ENCODE peak calls at places on chromosomes 6 and 20, in nine cellular contexts. One of them, this sample, is unnamed.
A peak's percentile ranks its signal among the peaks of the same experiment; 100 is the strongest.

GRCh38 chr6:141033101-141033500 is 1099.6 kb upstream of the GJE1 start:
- DNase-seq in psoas muscle: no peak
- DNase-seq in endodermal cell: no peak
- DNase-seq in AG04449: no peak
- DNase-seq in H7: no peak
- DNase-seq in stimulated activated CD8-positive, alpha-beta memory T cell treated with anti-CD3 and anti-CD28 coated beads, Interleukin-15, amount 100 ng/mL, for 24 hours: no peak
- DNase-seq in ACHN: no peak
- DNase-seq in left ventricle myocardium inferior: no peak
- DNase-seq in CD4-positive, alpha-beta memory T cell: no peak
- DNase-seq in this sample: no peak

GRCh38 chr6:2989332-2990178 is 10.1 kb upstream of the NQO2 start:
- DNase-seq in psoas muscle: peak; percentile 84
- DNase-seq in endodermal cell: peak; percentile 93
- DNase-seq in AG04449: peak; percentile 77
- DNase-seq in H7: peak; percentile 77
- DNase-seq in stimulated activated CD8-positive, alpha-beta memory T cell treated with anti-CD3 and anti-CD28 coated beads, Interleukin-15, amount 100 ng/mL, for 24 hours: no peak
- DNase-seq in ACHN: peak; percentile 95
- DNase-seq in left ventricle myocardium inferior: peak; percentile 66
- DNase-seq in CD4-positive, alpha-beta memory T cell: peak; percentile 88
- DNase-seq in this sample: peak; percentile 98

GRCh38 chr6:152698692-152699091 is 995 bp downstream of the MYCT1 start:
- DNase-seq in psoas muscle: no peak
- DNase-seq in endodermal cell: no peak
- DNase-seq in AG04449: no peak
- DNase-seq in H7: no peak
- DNase-seq in stimulated activated CD8-positive, alpha-beta memory T cell treated with anti-CD3 and anti-CD28 coated beads, Interleukin-15, amount 100 ng/mL, for 24 hours: no peak
- DNase-seq in ACHN: no peak
- DNase-seq in left ventricle myocardium inferior: no peak
- DNase-seq in CD4-positive, alpha-beta memory T cell: no peak
- DNase-seq in this sample: no peak

GRCh38 chr20:49768204-49769124 is 44.2 kb upstream of the SLC9A8 start:
- DNase-seq in psoas muscle: peak; percentile 69
- DNase-seq in endodermal cell: peak; percentile 74
- DNase-seq in AG04449: peak; percentile 61
- DNase-seq in H7: peak; percentile 69
- DNase-seq in stimulated activated CD8-positive, alpha-beta memory T cell treated with anti-CD3 and anti-CD28 coated beads, Interleukin-15, amount 100 ng/mL, for 24 hours: no peak
- DNase-seq in ACHN: peak; percentile 15
- DNase-seq in left ventricle myocardium inferior: no peak
- DNase-seq in CD4-positive, alpha-beta memory T cell: peak; percentile 73
- DNase-seq in this sample: peak; percentile 73

GRCh38 chr6:33926451-33926850 is 122.6 kb upstream of the MLN start:
- DNase-seq in psoas muscle: no peak
- DNase-seq in endodermal cell: peak; percentile 62
- DNase-seq in AG04449: no peak
- DNase-seq in H7: peak; percentile 99
- DNase-seq in stimulated activated CD8-positive, alpha-beta memory T cell treated with anti-CD3 and anti-CD28 coated beads, Interleukin-15, amount 100 ng/mL, for 24 hours: no peak
- DNase-seq in ACHN: peak; percentile 4
- DNase-seq in left ventricle myocardium inferior: no peak
- DNase-seq in CD4-positive, alpha-beta memory T cell: no peak
- DNase-seq in this sample: no peak

GRCh38 chr6:44222987-44223470 is 366 bp upstream of the SLC29A1 start:
- DNase-seq in psoas muscle: no peak
- DNase-seq in endodermal cell: no peak
- DNase-seq in AG04449: no peak
- DNase-seq in H7: peak; percentile 73
- DNase-seq in stimulated activated CD8-positive, alpha-beta memory T cell treated with anti-CD3 and anti-CD28 coated beads, Interleukin-15, amount 100 ng/mL, for 24 hours: no peak
- DNase-seq in ACHN: peak; percentile 23
- DNase-seq in left ventricle myocardium inferior: no peak
- DNase-seq in CD4-positive, alpha-beta memory T cell: no peak
- DNase-seq in this sample: no peak

GRCh38 chr6:27873101-27874030 is 38.8 kb downstream of the OR2B2 start:
- DNase-seq in psoas muscle: peak; percentile 65
- DNase-seq in endodermal cell: peak; percentile 84
- DNase-seq in AG04449: no peak
- DNase-seq in H7: peak; percentile 46
- DNase-seq in stimulated activated CD8-positive, alpha-beta memory T cell treated with anti-CD3 and anti-CD28 coated beads, Interleukin-15, amount 100 ng/mL, for 24 hours: no peak
- DNase-seq in ACHN: no peak
- DNase-seq in left ventricle myocardium inferior: peak; percentile 35
- DNase-seq in CD4-positive, alpha-beta memory T cell: peak; percentile 68
- DNase-seq in this sample: peak; percentile 53

GRCh38 chr6:140572129-140572528 is 1197.7 kb upstream of the CITED2 start:
- DNase-seq in psoas muscle: no peak
- DNase-seq in endodermal cell: no peak
- DNase-seq in AG04449: peak; percentile 86
- DNase-seq in H7: no peak
- DNase-seq in stimulated activated CD8-positive, alpha-beta memory T cell treated with anti-CD3 and anti-CD28 coated beads, Interleukin-15, amount 100 ng/mL, for 24 hours: no peak
- DNase-seq in ACHN: no peak
- DNase-seq in left ventricle myocardium inferior: no peak
- DNase-seq in CD4-positive, alpha-beta memory T cell: no peak
- DNase-seq in this sample: peak; percentile 79

This sample was measured in myocyte.